ENCODE peak calls at places on chromosome X, in ten cellular contexts. One of them, this sample, is unnamed.

GRCh38 chrX:151180400-151180799 is 4.0 kb downstream of the GPR50 start:
- DNase-seq in HuH-7: no peak
- DNase-seq in tibial artery: no peak
- DNase-seq in progenitor cell of endocrine pancreas: no peak
- DNase-seq in NCI-H2081: no peak
- DNase-seq in psoas muscle: no peak
- DNase-seq in head of caudate nucleus: no peak
- DNase-seq in HCEC 1CT: no peak
- DNase-seq in posterior vena cava: no peak
- DNase-seq in fibroblast of lung: no peak
- DNase-seq in this sample: no peak

GRCh38 chrX:101217689-101218088 is 1.9 kb upstream of the DRP2 start:
- DNase-seq in HCEC 1CT: no peak
- DNase-seq in psoas muscle: no peak
- DNase-seq in head of caudate nucleus: no peak
- DNase-seq in tibial artery: no peak
- DNase-seq in fibroblast of lung: no peak
- DNase-seq in progenitor cell of endocrine pancreas: no peak
- DNase-seq in NCI-H2081: no peak
- DNase-seq in posterior vena cava: no peak
- DNase-seq in HuH-7: no peak
- DNase-seq in this sample: no peak

GRCh38 chrX:40502688-40503087 is 78.1 kb upstream of the ATP6AP2 start:
- DNase-seq in fibroblast of lung: no peak
- DNase-seq in posterior vena cava: peak; percentile 25
- DNase-seq in NCI-H2081: no peak
- DNase-seq in head of caudate nucleus: no peak
- DNase-seq in HCEC 1CT: no peak
- DNase-seq in psoas muscle: no peak
- DNase-seq in tibial artery: no peak
- DNase-seq in HuH-7: no peak
- DNase-seq in progenitor cell of endocrine pancreas: no peak
- DNase-seq in this sample: no peak

GRCh38 chrX:14351889-14352288 is 177.4 kb upstream of the GLRA2 start:
- DNase-seq in posterior vena cava: no peak
- DNase-seq in progenitor cell of endocrine pancreas: no peak
- DNase-seq in fibroblast of lung: no peak
- DNase-seq in tibial artery: no peak
- DNase-seq in HCEC 1CT: no peak
- DNase-seq in HuH-7: no peak
- DNase-seq in psoas muscle: no peak
- DNase-seq in head of caudate nucleus: no peak
- DNase-seq in NCI-H2081: peak; percentile 76
- DNase-seq in this sample: no peak

GRCh38 chrX:57528670-57529255 is 63.0 kb upstream of the ZXDB start:
- DNase-seq in posterior vena cava: no peak
- DNase-seq in psoas muscle: no peak
- DNase-seq in HuH-7: no peak
- DNase-seq in head of caudate nucleus: no peak
- DNase-seq in tibial artery: no peak
- DNase-seq in fibroblast of lung: no peak
- DNase-seq in progenitor cell of endocrine pancreas: no peak
- DNase-seq in NCI-H2081: no peak
- DNase-seq in HCEC 1CT: no peak
- DNase-seq in this sample: no peak

GRCh38 chrX:68183612-68184214 is 249.6 kb downstream of the OPHN1 start:
- DNase-seq in progenitor cell of endocrine pancreas: no peak
- DNase-seq in tibial artery: no peak
- DNase-seq in HCEC 1CT: peak; percentile 29
- DNase-seq in head of caudate nucleus: no peak
- DNase-seq in posterior vena cava: no peak
- DNase-seq in HuH-7: no peak
- DNase-seq in fibroblast of lung: peak; percentile 34
- DNase-seq in NCI-H2081: no peak
- DNase-seq in psoas muscle: no peak
- DNase-seq in this sample: no peak

GRCh38 chrX:7746861-7747260 is 96.1 kb upstream of the VCX start:
- DNase-seq in HCEC 1CT: no peak
- DNase-seq in posterior vena cava: no peak
- DNase-seq in tibial artery: no peak
- DNase-seq in HuH-7: no peak
- DNase-seq in head of caudate nucleus: no peak
- DNase-seq in fibroblast of lung: no peak
- DNase-seq in NCI-H2081: no peak
- DNase-seq in psoas muscle: no peak
- DNase-seq in progenitor cell of endocrine pancreas: no peak
- DNase-seq in this sample: no peak

GRCh38 chrX:11421816-11422528 is 128.8 kb downstream of the AMELX start:
- DNase-seq in posterior vena cava: no peak
- DNase-seq in HCEC 1CT: no peak
- DNase-seq in head of caudate nucleus: no peak
- DNase-seq in psoas muscle: no peak
- DNase-seq in HuH-7: no peak
- DNase-seq in tibial artery: no peak
- DNase-seq in NCI-H2081: no peak
- DNase-seq in fibroblast of lung: no peak
- DNase-seq in progenitor cell of endocrine pancreas: no peak
- DNase-seq in this sample: no peak

GRCh38 chrX:103330601-103331397 is 760 bp downstream of the TCEAL7 start:
- DNase-seq in psoas muscle: no peak
- DNase-seq in posterior vena cava: no peak
- DNase-seq in head of caudate nucleus: no peak
- DNase-seq in tibial artery: no peak
- DNase-seq in HCEC 1CT: no peak
- DNase-seq in HuH-7: no peak
- DNase-seq in progenitor cell of endocrine pancreas: no peak
- DNase-seq in NCI-H2081: no peak
- DNase-seq in fibroblast of lung: peak; percentile 1
- DNase-seq in this sample: no peak

GRCh38 chrX:77448170-77448569 is 981 bp downstream of the FGF16 start:
- DNase-seq in HuH-7: no peak
- DNase-seq in tibial artery: no peak
- DNase-seq in progenitor cell of endocrine pancreas: no peak
- DNase-seq in psoas muscle: no peak
- DNase-seq in fibroblast of lung: no peak
- DNase-seq in posterior vena cava: no peak
- DNase-seq in HCEC 1CT: no peak
- DNase-seq in head of caudate nucleus: no peak
- DNase-seq in NCI-H2081: no peak
- DNase-seq in this sample: no peak

GRCh38 chrX:153780678-153781427 is at the start of gene SRPK3:
- DNase-seq in HuH-7: no peak
- DNase-seq in NCI-H2081: no peak
- DNase-seq in HCEC 1CT: no peak
- DNase-seq in tibial artery: peak; percentile 71
- DNase-seq in fibroblast of lung: no peak
- DNase-seq in psoas muscle: no peak
- DNase-seq in progenitor cell of endocrine pancreas: no peak
- DNase-seq in posterior vena cava: no peak
- DNase-seq in head of caudate nucleus: no peak
- DNase-seq in this sample: peak; percentile 33

GRCh38 chrX:86964321-86964720 is 553.3 kb upstream of the KLHL4 start:
- DNase-seq in progenitor cell of endocrine pancreas: no peak
- DNase-seq in HuH-7: no peak
- DNase-seq in posterior vena cava: no peak
- DNase-seq in head of caudate nucleus: no peak
- DNase-seq in NCI-H2081: no peak
- DNase-seq in HCEC 1CT: no peak
- DNase-seq in fibroblast of lung: no peak
- DNase-seq in psoas muscle: no peak
- DNase-seq in tibial artery: no peak
- DNase-seq in this sample: no peak

GRCh38 chrX:50721771-50722521 is 92.0 kb downstream of the SHROOM4 start:
- DNase-seq in psoas muscle: no peak
- DNase-seq in progenitor cell of endocrine pancreas: no peak
- DNase-seq in tibial artery: no peak
- DNase-seq in HCEC 1CT: no peak
- DNase-seq in NCI-H2081: no peak
- DNase-seq in posterior vena cava: no peak
- DNase-seq in head of caudate nucleus: no peak
- DNase-seq in fibroblast of lung: no peak
- DNase-seq in HuH-7: no peak
- DNase-seq in this sample: no peak

GRCh38 chrX:48919947-48920712 is 1.3 kb upstream of the PIM2 start:
- DNase-seq in progenitor cell of endocrine pancreas: no peak
- DNase-seq in HCEC 1CT: no peak
- DNase-seq in HuH-7: no peak
- DNase-seq in NCI-H2081: no peak
- DNase-seq in posterior vena cava: no peak
- DNase-seq in tibial artery: no peak
- DNase-seq in psoas muscle: no peak
- DNase-seq in head of caudate nucleus: no peak
- DNase-seq in fibroblast of lung: no peak
- DNase-seq in this sample: no peak

GRCh38 chrX:136477026-136477425 is 10.7 kb upstream of the BRS3 start:
- DNase-seq in psoas muscle: no peak
- DNase-seq in tibial artery: no peak
- DNase-seq in fibroblast of lung: no peak
- DNase-seq in HCEC 1CT: no peak
- DNase-seq in progenitor cell of endocrine pancreas: no peak
- DNase-seq in posterior vena cava: no peak
- DNase-seq in head of caudate nucleus: no peak
- DNase-seq in HuH-7: no peak
- DNase-seq in NCI-H2081: no peak
- DNase-seq in this sample: no peak

GRCh38 chrX:33855251-33855650 is 276.9 kb downstream of the FAM47A start:
- DNase-seq in psoas muscle: no peak
- DNase-seq in NCI-H2081: no peak
- DNase-seq in tibial artery: no peak
- DNase-seq in HCEC 1CT: no peak
- DNase-seq in head of caudate nucleus: no peak
- DNase-seq in fibroblast of lung: no peak
- DNase-seq in progenitor cell of endocrine pancreas: no peak
- DNase-seq in HuH-7: no peak
- DNase-seq in posterior vena cava: no peak
- DNase-seq in this sample: no peak

GRCh38 chrX:40483502-40483901 is 97.3 kb upstream of the ATP6AP2 start:
- DNase-seq in head of caudate nucleus: no peak
- DNase-seq in fibroblast of lung: no peak
- DNase-seq in HuH-7: no peak
- DNase-seq in psoas muscle: no peak
- DNase-seq in posterior vena cava: no peak
- DNase-seq in progenitor cell of endocrine pancreas: no peak
- DNase-seq in NCI-H2081: no peak
- DNase-seq in tibial artery: no peak
- DNase-seq in HCEC 1CT: no peak
- DNase-seq in this sample: no peak

GRCh38 chrX:43552703-43553102 is 103.4 kb upstream of the MAOA start:
- DNase-seq in HuH-7: no peak
- DNase-seq in progenitor cell of endocrine pancreas: no peak
- DNase-seq in NCI-H2081: no peak
- DNase-seq in psoas muscle: no peak
- DNase-seq in HCEC 1CT: no peak
- DNase-seq in head of caudate nucleus: no peak
- DNase-seq in fibroblast of lung: no peak
- DNase-seq in tibial artery: no peak
- DNase-seq in posterior vena cava: no peak
- DNase-seq in this sample: no peak

GRCh38 chrX:16465081-16465876 is 184.7 kb upstream of the S100G start:
- DNase-seq in NCI-H2081: no peak
- DNase-seq in head of caudate nucleus: no peak
- DNase-seq in progenitor cell of endocrine pancreas: no peak
- DNase-seq in psoas muscle: no peak
- DNase-seq in tibial artery: no peak
- DNase-seq in HCEC 1CT: no peak
- DNase-seq in fibroblast of lung: no peak
- DNase-seq in HuH-7: no peak
- DNase-seq in posterior vena cava: no peak
- DNase-seq in this sample: no peak

GRCh38 chrX:13487731-13488505 is 81.5 kb upstream of the EGFL6 start:
- DNase-seq in NCI-H2081: peak; percentile 70
- DNase-seq in fibroblast of lung: peak; percentile 90
- DNase-seq in HCEC 1CT: peak; percentile 88
- DNase-seq in HuH-7: peak; percentile 8
- DNase-seq in posterior vena cava: no peak
- DNase-seq in tibial artery: peak; percentile 60
- DNase-seq in head of caudate nucleus: peak; percentile 32
- DNase-seq in progenitor cell of endocrine pancreas: no peak
- DNase-seq in psoas muscle: no peak
- DNase-seq in this sample: no peak

GRCh38 chrX:11530621-11531020 is 135.1 kb downstream of the ARHGAP6 start:
- DNase-seq in posterior vena cava: no peak
- DNase-seq in tibial artery: no peak
- DNase-seq in progenitor cell of endocrine pancreas: no peak
- DNase-seq in head of caudate nucleus: no peak
- DNase-seq in NCI-H2081: no peak
- DNase-seq in psoas muscle: no peak
- DNase-seq in HuH-7: no peak
- DNase-seq in fibroblast of lung: peak; percentile 31
- DNase-seq in HCEC 1CT: peak; percentile 16
- DNase-seq in this sample: no peak

GRCh38 chrX:142089193-142089592 is 115.9 kb downstream of the MAGEC2 start:
- DNase-seq in psoas muscle: no peak
- DNase-seq in NCI-H2081: no peak
- DNase-seq in HCEC 1CT: no peak
- DNase-seq in fibroblast of lung: peak; percentile 48
- DNase-seq in HuH-7: no peak
- DNase-seq in tibial artery: no peak
- DNase-seq in posterior vena cava: no peak
- DNase-seq in progenitor cell of endocrine pancreas: no peak
- DNase-seq in head of caudate nucleus: peak; percentile 13
- DNase-seq in this sample: no peak

GRCh38 chrX:123920065-123920785 is 41.3 kb upstream of the STAG2 start:
- DNase-seq in posterior vena cava: no peak
- DNase-seq in tibial artery: no peak
- DNase-seq in progenitor cell of endocrine pancreas: no peak
- DNase-seq in HuH-7: no peak
- DNase-seq in fibroblast of lung: peak; percentile 71
- DNase-seq in psoas muscle: no peak
- DNase-seq in head of caudate nucleus: no peak
- DNase-seq in NCI-H2081: no peak
- DNase-seq in HCEC 1CT: peak; percentile 71
- DNase-seq in this sample: no peak

GRCh38 chrX:77969538-77969937 is at the start of gene PGAM4:
- DNase-seq in HCEC 1CT: no peak
- DNase-seq in head of caudate nucleus: no peak
- DNase-seq in fibroblast of lung: no peak
- DNase-seq in progenitor cell of endocrine pancreas: no peak
- DNase-seq in posterior vena cava: no peak
- DNase-seq in tibial artery: no peak
- DNase-seq in psoas muscle: no peak
- DNase-seq in NCI-H2081: no peak
- DNase-seq in HuH-7: no peak
- DNase-seq in this sample: no peak

GRCh38 chrX:110852180-110852579 is 56.6 kb upstream of the CHRDL1 start:
- DNase-seq in posterior vena cava: no peak
- DNase-seq in HCEC 1CT: no peak
- DNase-seq in NCI-H2081: peak; percentile 54
- DNase-seq in psoas muscle: no peak
- DNase-seq in head of caudate nucleus: no peak
- DNase-seq in progenitor cell of endocrine pancreas: no peak
- DNase-seq in HuH-7: peak; percentile 10
- DNase-seq in fibroblast of lung: peak; percentile 35
- DNase-seq in tibial artery: no peak
- DNase-seq in this sample: no peak

GRCh38 chrX:153828723-153829548 is 1.4 kb downstream of the PDZD4 start:
- DNase-seq in tibial artery: no peak
- DNase-seq in HuH-7: peak; percentile 40
- DNase-seq in HCEC 1CT: no peak
- DNase-seq in head of caudate nucleus: peak; percentile 26
- DNase-seq in posterior vena cava: no peak
- DNase-seq in psoas muscle: peak; percentile 11
- DNase-seq in fibroblast of lung: no peak
- DNase-seq in progenitor cell of endocrine pancreas: no peak
- DNase-seq in NCI-H2081: no peak
- DNase-seq in this sample: no peak

GRCh38 chrX:39983715-39984114 is 114.0 kb downstream of the BCOR start:
- DNase-seq in HuH-7: no peak
- DNase-seq in fibroblast of lung: peak; percentile 44
- DNase-seq in posterior vena cava: no peak
- DNase-seq in psoas muscle: no peak
- DNase-seq in HCEC 1CT: no peak
- DNase-seq in NCI-H2081: no peak
- DNase-seq in head of caudate nucleus: no peak
- DNase-seq in tibial artery: no peak
- DNase-seq in progenitor cell of endocrine pancreas: no peak
- DNase-seq in this sample: no peak